ENCODE peak calls at places on chromosomes 4 and X, in nine cellular contexts. F, S, Y, N, X, A, P, W and L are unnamed samples.

GRCh38 chrX:107775734-107776511 is at the start of gene TSC22D3:
- DNase-seq in F (peak; percentile 81), S (peak; percentile 83), Y (peak; percentile 29), N (peak; percentile 73), X (peak; percentile 86), A (peak; percentile 52), P (peak; percentile 67), W (peak; percentile 75), L (peak; percentile 92)

GRCh38 chr4:41172772-41173171 is 41.6 kb downstream of the APBB2 start:
- DNase-seq in F (no peak), S (no peak), Y (no peak), N (no peak), X (no peak), A (no peak), P (no peak), W (no peak), L (no peak)

GRCh38 chrX:103530540-103530939 is 11.3 kb upstream of the RAB40A start:
- DNase-seq in F (no peak), S (no peak), Y (no peak), N (no peak), X (no peak), A (no peak), P (no peak), W (no peak), L (no peak)

GRCh38 chrX:136767104-136767941 is 13.4 kb downstream of the ARHGEF6 start:
- DNase-seq in F (peak; percentile 64), S (peak; percentile 70), Y (no peak), N (peak; percentile 84), X (peak; percentile 82), A (peak; percentile 67), P (peak; percentile 30), W (peak; percentile 72), L (no peak)

GRCh38 chr4:25970241-25970675 is 56.2 kb downstream of the SMIM20 start:
- DNase-seq in F (peak; percentile 36), S (no peak), Y (no peak), N (no peak), X (no peak), A (no peak), P (no peak), W (no peak), L (no peak)

GRCh38 chr4:24559889-24560288 is 24.5 kb downstream of the DHX15 start:
- DNase-seq in F (no peak), S (no peak), Y (no peak), N (no peak), X (no peak), A (no peak), P (no peak), W (no peak), L (no peak)

GRCh38 chrX:120514236-120514635 is 45.1 kb upstream of the LAMP2 start:
- DNase-seq in F (no peak), S (no peak), Y (no peak), N (peak; percentile 33), X (no peak), A (peak; percentile 5), P (no peak), W (peak; percentile 49), L (no peak)

GRCh38 chrX:34629572-34629971 is 27.5 kb downstream of the TMEM47 start:
- DNase-seq in F (no peak), S (no peak), Y (no peak), N (no peak), X (no peak), A (no peak), P (no peak), W (no peak), L (no peak)

GRCh38 chr4:120736312-120736711 is 186.2 kb downstream of the PRDM5 start:
- DNase-seq in F (no peak), S (no peak), Y (no peak), N (no peak), X (no peak), A (no peak), P (no peak), W (no peak), L (no peak)

GRCh38 chr4:20251796-20252655 is at the start of gene SLIT2:
- DNase-seq in F (peak; percentile 81), S (peak; percentile 81), Y (peak; percentile 24), N (peak; percentile 96), X (peak; percentile 94), A (peak; percentile 47), P (peak; percentile 49), W (peak; percentile 85), L (peak; percentile 97)

GRCh38 chr4:109764376-109764775 is 34.5 kb upstream of the PLA2G12A start:
- DNase-seq in F (no peak), S (no peak), Y (no peak), N (no peak), X (no peak), A (no peak), P (no peak), W (no peak), L (no peak)

GRCh38 chrX:19555683-19556082 is 40.4 kb upstream of the MAP3K15 start:
- DNase-seq in F (no peak), S (no peak), Y (no peak), N (no peak), X (no peak), A (no peak), P (no peak), W (no peak), L (no peak)

GRCh38 chrX:130170752-130171445 is 863 bp upstream of the RAB33A start:
- DNase-seq in F (peak; percentile 42), S (peak; percentile 31), Y (no peak), N (peak; percentile 83), X (no peak), A (no peak), P (no peak), W (peak; percentile 71), L (no peak)

GRCh38 chrX:104330966-104331365 is 76.2 kb upstream of the ESX1 start:
- DNase-seq in F (no peak), S (no peak), Y (no peak), N (no peak), X (no peak), A (no peak), P (no peak), W (no peak), L (no peak)

GRCh38 chrX:110287605-110288004 is 30.3 kb downstream of the AMMECR1 start:
- DNase-seq in F (no peak), S (no peak), Y (no peak), N (no peak), X (no peak), A (no peak), P (no peak), W (no peak), L (no peak)

GRCh38 chr4:105306158-105306781 is 159.6 kb downstream of the TET2 start:
- DNase-seq in F (no peak), S (no peak), Y (no peak), N (no peak), X (no peak), A (no peak), P (no peak), W (no peak), L (no peak)

GRCh38 chr4:142567620-142568451 is 278.3 kb downstream of the INPP4B start:
- DNase-seq in F (peak; percentile 28), S (peak; percentile 35), Y (no peak), N (no peak), X (no peak), A (no peak), P (no peak), W (peak; percentile 7), L (no peak)
- TF ChIP-seq POLR2AphosphoS5 in F (peak; percentile 25), S (no peak), Y (no peak), N (no peak), X (no peak), A (no peak), P (no peak), W (no peak), L (no peak)

GRCh38 chr4:153522800-153523089 is 56.6 kb downstream of the TMEM131L start:
- DNase-seq in F (no peak), S (no peak), Y (no peak), N (no peak), X (no peak), A (no peak), P (no peak), W (no peak), L (no peak)
- H3K4me3 ChIP-seq in F (no peak overlapping the region), S (no peak overlapping the region), Y (no peak overlapping the region), N (no peak overlapping the region), X (no peak overlapping the region), A (no peak overlapping the region), P (no peak overlapping the region), W (no peak overlapping the region), L (no peak overlapping the region)

DNA sequence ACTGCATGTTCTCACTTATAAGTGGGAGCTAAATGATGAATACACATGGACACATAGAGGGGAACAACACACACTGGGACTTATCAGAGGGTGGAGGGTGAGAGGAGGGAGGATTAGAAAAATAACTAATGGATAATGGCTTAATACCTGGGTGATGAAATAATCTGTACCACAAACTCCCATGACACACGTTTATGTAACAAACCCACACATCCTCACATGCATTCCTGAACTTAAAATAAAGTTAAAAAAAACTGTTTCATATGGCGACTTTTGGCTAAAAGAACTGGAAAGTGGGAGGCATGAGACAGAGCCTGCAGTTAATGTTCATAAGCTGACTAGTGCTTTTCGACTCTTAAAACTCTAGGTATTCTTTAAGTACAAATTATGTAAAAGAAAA is 98.9 kb upstream of the NPFFR2 start:
- DNase-seq in F (no peak), S (no peak), Y (no peak), N (no peak), X (no peak), A (no peak), P (no peak), W (no peak), L (no peak)
- TF ChIP-seq POLR2AphosphoS5 in F (no peak), S (no peak), Y (no peak), N (no peak), X (no peak), A (no peak), P (no peak), W (no peak), L (no peak)

GRCh38 chr4:133594246-133595207 is 445.4 kb downstream of the PCDH10 start:
- DNase-seq in F (no peak), S (no peak), Y (no peak), N (no peak), X (no peak), A (no peak), P (no peak), W (peak; percentile 20), L (no peak)
- H3K4me3 ChIP-seq in F (no peak overlapping the region), S (no peak overlapping the region), Y (no peak overlapping the region), N (no peak overlapping the region), X (no peak overlapping the region), A (no peak overlapping the region), P (no peak overlapping the region), W (no peak overlapping the region), L (no peak overlapping the region)

GRCh38 chr4:124279741-124280140 is 432.8 kb downstream of the ANKRD50 start:
- DNase-seq in F (no peak), S (no peak), Y (no peak), N (peak; percentile 22), X (no peak), A (no peak), P (no peak), W (no peak), L (no peak)
- TF ChIP-seq POLR2AphosphoS5 in F (no peak), S (no peak), Y (no peak), N (no peak), X (no peak), A (no peak), P (no peak), W (no peak), L (no peak)

DNA sequence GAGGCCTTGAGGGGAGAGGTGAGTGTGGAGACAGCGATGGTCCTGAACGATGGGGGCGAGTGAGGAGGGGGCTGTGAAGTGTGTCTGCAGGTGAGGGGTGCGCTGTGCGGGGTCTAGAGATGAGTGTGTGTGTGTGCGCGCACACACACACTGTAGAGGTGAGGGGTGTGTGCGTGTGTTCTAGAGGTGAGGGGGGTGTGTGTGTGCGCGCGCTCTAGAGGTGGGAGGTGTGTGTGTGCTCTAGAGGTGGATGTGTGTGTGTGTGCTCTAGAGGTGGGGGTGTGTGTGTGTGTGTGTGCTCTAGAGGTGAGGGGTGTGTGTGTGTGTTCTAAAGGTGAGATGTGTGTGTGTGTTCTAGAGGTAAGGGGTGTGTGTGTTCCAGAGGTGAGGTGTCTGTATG is 574 bp downstream of the BST1 start:
- DNase-seq in F (no peak), S (no peak), Y (no peak), N (no peak), X (no peak), A (no peak), P (no peak), W (no peak), L (no peak)
- H3K4me3 ChIP-seq in F (no peak overlapping the region), S (peak overlapping the region; percentile 59), Y (no peak overlapping the region), N (no peak overlapping the region), X (peak overlapping the region; percentile 55), A (no peak overlapping the region), P (peak overlapping the region; percentile 81), W (peak overlapping the region; percentile 79), L (peak overlapping the region; percentile 62)